ENCODE peak calls at places on chromosomes 3 and 15, in seven cellular contexts. I is progenitor cell of endocrine pancreas, W is neural crest cell, N is T-helper 1 cell, Q is GM19239, K is heart right ventricle, X is heart left ventricle. V is an unnamed sample.

GRCh38 chr15:101070024-101070423 is 150.9 kb downstream of the LRRK1 start:
- DNase-seq in I (no peak), W (no peak), N (no peak), Q (no peak), K (no peak), X (no peak), V (no peak)

GRCh38 chr15:45645026-45645980 is 10.5 kb downstream of the SQOR start:
- DNase-seq in I (no peak), W (no peak), N (no peak), Q (no peak), K (no peak), X (no peak), V (no peak)

GRCh38 chr3:195078891-195079440 is 192.0 kb downstream of the XXYLT1 start:
- DNase-seq in I (no peak), W (no peak), N (no peak), Q (no peak), K (no peak), X (no peak), V (no peak)

GRCh38 chr15:99100245-99101173 is 4.4 kb upstream of the SYNM start:
- DNase-seq in I (peak), W (peak), N (no peak), Q (peak), K (peak), X (peak), V (peak)

GRCh38 chr3:40258555-40258954 is 51.0 kb upstream of the EIF1B start:
- DNase-seq in I (no peak), W (no peak), N (no peak), Q (no peak), K (no peak), X (no peak), V (no peak)

GRCh38 chr15:41790756-41791546 is 16.7 kb downstream of the MAPKBP1 start:
- DNase-seq in I (no peak), W (no peak), N (no peak), Q (no peak), K (peak), X (peak), V (no peak)

GRCh38 chr3:8839607-8840325 is 70.4 kb upstream of the OXTR start:
- DNase-seq in I (no peak), W (no peak), N (no peak), Q (no peak), K (no peak), X (no peak), V (no peak)

GRCh38 chr3:52088445-52089367 is 32.3 kb upstream of the DUSP7 start:
- DNase-seq in I (no peak), W (peak), N (no peak), Q (no peak), K (no peak), X (no peak), V (no peak)

GRCh38 chr3:133944181-133944580 is 48.5 kb upstream of the RAB6B start:
- DNase-seq in I (no peak), W (no peak), N (no peak), Q (no peak), K (no peak), X (no peak), V (no peak)

GRCh38 chr3:72351536-72351935 is 496.7 kb downstream of the SHQ1 start:
- DNase-seq in I (no peak), W (no peak), N (no peak), Q (no peak), K (no peak), X (no peak), V (no peak)

V was measured in type B pancreatic cell.